ENCODE peak calls at places on chromosomes 16 and 17, in eight cellular contexts. P, K, L, G, D, J, Z and W are unnamed samples.

GRCh38 chr17:71975331-71975801 is 145.5 kb upstream of the SOX9 start:
- DNase-seq in Z (peak; percentile 67), P (peak; percentile 8), L (no peak), J (peak; percentile 18), K (no peak), D (peak; percentile 40), G (peak; percentile 44), W (no peak)

GRCh38 chr16:3859875-3860274 is 20.6 kb downstream of the CREBBP start:
- DNase-seq in L (no peak), D (no peak), K (no peak), P (no peak), Z (no peak), G (no peak), J (no peak), W (no peak)

GRCh38 chr17:4530799-4531730 is 24.1 kb downstream of the MYBBP1A start:
- DNase-seq in L (no peak), G (no peak), Z (peak; percentile 72), D (no peak), P (no peak), J (no peak), K (no peak), W (no peak)

GRCh38 chr17:29116652-29117439 is 63.4 kb downstream of the MYO18A start:
- DNase-seq in Z (peak; percentile 76), P (peak; percentile 62), J (peak; percentile 66), K (peak; percentile 86), G (peak; percentile 81), L (peak; percentile 69), D (peak; percentile 62), W (peak; percentile 69)

GRCh38 chr16:11201498-11202259 is 54.3 kb downstream of the SOCS1 start:
- DNase-seq in Z (peak; percentile 72), D (peak; percentile 63), J (no peak), G (peak; percentile 79), L (no peak), K (peak; percentile 39), P (no peak), W (no peak)

GRCh38 chr17:82602986-82603385 is 45.3 kb downstream of the WDR45B start:
- DNase-seq in J (no peak), G (no peak), P (no peak), Z (no peak), K (no peak), L (no peak), D (peak; percentile 79), W (no peak)

GRCh38 chr16:23375643-23376042 is 73.5 kb downstream of the SCNN1B start:
- DNase-seq in J (no peak), L (no peak), K (no peak), G (no peak), Z (no peak), P (no peak), D (no peak), W (no peak)

GRCh38 chr17:33981713-33982601 is 273.1 kb upstream of the CCL2 start:
- DNase-seq in L (no peak), Z (no peak), J (no peak), D (no peak), K (peak; percentile 78), P (no peak), G (no peak), W (no peak)

GRCh38 chr16:54273566-54273965 is 13.0 kb downstream of the IRX3 start:
- DNase-seq in G (no peak), Z (no peak), L (no peak), D (no peak), K (no peak), J (no peak), P (no peak), W (no peak)

GRCh38 chr16:81831722-81832126 is 52.6 kb downstream of the PLCG2 start:
- DNase-seq in G (no peak), P (no peak), L (no peak), J (no peak), Z (peak; percentile 18), K (no peak), D (no peak), W (no peak)

GRCh38 chr16:84308120-84308519 is 13.4 kb downstream of the WFDC1 start:
- DNase-seq in P (no peak), D (no peak), Z (peak; percentile 62), G (peak; percentile 66), K (peak; percentile 60), J (peak; percentile 36), L (no peak), W (peak; percentile 49)

GRCh38 chr16:84357191-84357651 is 11.1 kb upstream of the ATP2C2 start:
- DNase-seq in K (peak; percentile 44), J (no peak), D (peak; percentile 56), Z (peak; percentile 46), G (peak; percentile 83), P (peak; percentile 28), L (no peak), W (no peak)

GRCh38 chr16:54342001-54342776 is 55.6 kb upstream of the IRX3 start:
- DNase-seq in L (no peak), P (no peak), Z (peak; percentile 49), K (no peak), G (no peak), D (no peak), J (no peak), W (no peak)

GRCh38 chr16:27508476-27508875 is 41.2 kb downstream of the GTF3C1 start:
- DNase-seq in G (no peak), L (no peak), D (no peak), K (no peak), P (no peak), J (no peak), Z (no peak), W (no peak)

GRCh38 chr17:75691371-75692290 is 24.5 kb downstream of the SAP30BP start:
- DNase-seq in J (no peak), P (peak; percentile 39), L (no peak), K (no peak), D (no peak), G (peak; percentile 69), Z (peak; percentile 16), W (no peak)

GRCh38 chr17:46061435-46061834 is 62.4 kb downstream of the STH start:
- DNase-seq in Z (peak; percentile 44), K (no peak), D (no peak), J (no peak), P (no peak), G (no peak), L (no peak), W (no peak)

GRCh38 chr17:65885484-65885883 is 306.4 kb downstream of the CEP112 start:
- DNase-seq in K (no peak), L (no peak), P (no peak), J (no peak), D (no peak), Z (no peak), G (no peak), W (no peak)

GRCh38 chr17:3558603-3559269 is 1.1 kb upstream of the TRPV3 start:
- DNase-seq in Z (peak; percentile 43), K (peak; percentile 61), P (no peak), D (peak; percentile 20), G (peak; percentile 54), J (no peak), L (no peak), W (no peak)

GRCh38 chr17:59346876-59347407 is 15.5 kb downstream of the YPEL2 start:
- DNase-seq in J (no peak), Z (no peak), D (no peak), G (no peak), L (no peak), P (no peak), K (no peak), W (no peak)

GRCh38 chr16:47713225-47713595 is 252.1 kb downstream of the PHKB start:
- DNase-seq in L (no peak), K (peak; percentile 31), P (no peak), J (no peak), Z (peak; percentile 74), G (no peak), D (peak; percentile 83), W (no peak)

GRCh38 chr17:40071720-40072480 is 9.1 kb downstream of the THRA start:
- DNase-seq in J (peak; percentile 74), D (no peak), Z (peak; percentile 57), K (peak; percentile 41), L (no peak), P (peak; percentile 95), G (no peak), W (no peak)

GRCh38 chr17:65366102-65366844 is 195.2 kb downstream of the AXIN2 start:
- DNase-seq in L (peak; percentile 50), J (no peak), D (no peak), G (no peak), P (no peak), K (no peak), Z (no peak), W (no peak)

GRCh38 chr17:17520599-17521232 is 24.5 kb upstream of the RASD1 start:
- DNase-seq in P (no peak), Z (no peak), J (no peak), K (no peak), L (no peak), D (no peak), G (no peak), W (no peak)

GRCh38 chr17:43814714-43815113 is 18.2 kb downstream of the MPP3 start:
- DNase-seq in G (peak; percentile 58), K (no peak), D (peak; percentile 48), Z (peak; percentile 80), P (no peak), L (no peak), J (no peak), W (no peak)

GRCh38 chr17:66829883-66830282 is 5.0 kb upstream of the CACNG5 start:
- DNase-seq in L (no peak), K (peak; percentile 68), G (no peak), P (no peak), Z (no peak), D (no peak), J (no peak), W (no peak)

GRCh38 chr16:64996641-64997040 is 125.2 kb downstream of the CDH11 start:
- DNase-seq in L (no peak), P (no peak), K (no peak), G (no peak), Z (no peak), J (no peak), D (no peak), W (no peak)

GRCh38 chr16:85379041-85380001 is 233.8 kb upstream of the GSE1 start:
- DNase-seq in Z (no peak), D (no peak), K (no peak), P (no peak), L (no peak), G (no peak), J (no peak), W (no peak)

GRCh38 chr17:67132366-67132765 is 88.0 kb downstream of the CACNG1 start:
- DNase-seq in J (no peak), L (no peak), Z (no peak), G (no peak), K (peak; percentile 42), P (no peak), D (no peak), W (no peak)

GRCh38 chr16:27778926-27779570 is 229.1 kb downstream of the KATNIP start:
- DNase-seq in Z (no peak), K (no peak), J (no peak), D (no peak), G (no peak), L (no peak), P (no peak), W (no peak)

GRCh38 chr17:82204831-82205719 is 7.6 kb downstream of the CCDC57 start:
- DNase-seq in G (peak; percentile 81), D (peak; percentile 79), P (no peak), J (peak; percentile 38), K (peak; percentile 52), L (no peak), Z (peak; percentile 63), W (no peak)

GRCh38 chr16:3087836-3088235 is 11.3 kb downstream of the ZSCAN10 start:
- DNase-seq in J (no peak), K (peak; percentile 31), Z (no peak), P (no peak), L (no peak), D (no peak), G (no peak), W (no peak)